ENCODE peak calls at places on chromosomes 5 and 9, in nine cellular contexts. I, A, Q, G, V, Y, X, B and F are unnamed samples.

GRCh38 chr5:110371011-110371724 is 355.3 kb downstream of the TMEM232 start:
- DNase-seq in I (no peak), A (no peak), Q (no peak), G (no peak), V (no peak), Y (no peak), X (no peak), B (no peak), F (no peak)

GRCh38 chr5:8561854-8562253 is 692.9 kb downstream of the MTRR start:
- DNase-seq in I (no peak), A (no peak), Q (no peak), G (no peak), V (no peak), Y (no peak), X (no peak), B (no peak), F (no peak)

GRCh38 chr5:76209297-76209696 is 126.1 kb downstream of the SV2C start:
- DNase-seq in I (no peak), A (no peak), Q (no peak), G (no peak), V (no peak), Y (no peak), X (no peak), B (no peak), F (no peak)

GRCh38 chr9:5441043-5441442 is 3.3 kb upstream of the PLGRKT start:
- DNase-seq in I (no peak), A (no peak), Q (no peak), G (peak; percentile 82), V (peak; percentile 49), Y (no peak), X (no peak), B (no peak), F (no peak)

GRCh38 chr5:162299793-162300192 is 232.2 kb downstream of the GABRG2 start:
- DNase-seq in I (no peak), A (no peak), Q (no peak), G (no peak), V (no peak), Y (no peak), X (no peak), B (no peak), F (no peak)

GRCh38 chr9:116381350-116381749 is 227.8 kb downstream of the PAPPA start:
- DNase-seq in I (no peak), A (no peak), Q (no peak), G (no peak), V (peak; percentile 58), Y (no peak), X (no peak), B (no peak), F (no peak)

GRCh38 chr9:17137576-17137975 is 2.7 kb downstream of the CNTLN start:
- DNase-seq in I (no peak), A (no peak), Q (no peak), G (no peak), V (peak; percentile 29), Y (no peak), X (no peak), B (no peak), F (no peak)

GRCh38 chr5:141757402-141757801 is 75.4 kb upstream of the ARAP3 start:
- DNase-seq in I (no peak), A (no peak), Q (no peak), G (peak; percentile 57), V (peak; percentile 60), Y (no peak), X (peak; percentile 22), B (no peak), F (no peak)

GRCh38 chr9:135521608-135522095 is 412 bp downstream of the LCN1 start:
- DNase-seq in I (no peak), A (peak; percentile 21), Q (no peak), G (no peak), V (no peak), Y (no peak), X (no peak), B (no peak), F (no peak)

GRCh38 chr9:36392489-36392888 is 7.6 kb downstream of the RNF38 start:
- DNase-seq in I (no peak), A (no peak), Q (no peak), G (no peak), V (no peak), Y (no peak), X (no peak), B (no peak), F (no peak)

GRCh38 chr9:110099236-110099741 is 108.7 kb downstream of the C9orf152 start:
- DNase-seq in I (no peak), A (no peak), Q (no peak), G (peak; percentile 77), V (peak; percentile 82), Y (no peak), X (no peak), B (no peak), F (no peak)

GRCh38 chr5:14628346-14628745 is 36.2 kb upstream of the OTULIN start:
- DNase-seq in I (no peak), A (no peak), Q (peak; percentile 26), G (peak; percentile 46), V (peak; percentile 71), Y (no peak), X (peak; percentile 68), B (peak; percentile 30), F (no peak)

GRCh38 chr5:11733185-11733839 is 170.9 kb downstream of the CTNND2 start:
- DNase-seq in I (no peak), A (no peak), Q (no peak), G (no peak), V (no peak), Y (no peak), X (no peak), B (no peak), F (no peak)

GRCh38 chr9:98043921-98044320 is 12.6 kb upstream of the NANS start:
- DNase-seq in I (no peak), A (no peak), Q (no peak), G (no peak), V (no peak), Y (no peak), X (no peak), B (no peak), F (no peak)

GRCh38 chr5:135445306-135445940 is 1.7 kb downstream of the DCANP1 start:
- DNase-seq in I (peak; percentile 45), A (peak; percentile 69), Q (no peak), G (no peak), V (no peak), Y (no peak), X (no peak), B (no peak), F (no peak)

GRCh38 chr5:173307695-173308094 is 20.5 kb downstream of the STC2 start:
- DNase-seq in I (no peak), A (no peak), Q (no peak), G (no peak), V (no peak), Y (no peak), X (no peak), B (no peak), F (no peak)

GRCh38 chr5:96729156-96729555 is 67.0 kb downstream of the CAST start:
- DNase-seq in I (no peak), A (no peak), Q (no peak), G (no peak), V (peak; percentile 23), Y (no peak), X (no peak), B (no peak), F (no peak)

GRCh38 chr5:158450761-158451160 is 591.8 kb upstream of the CLINT1 start:
- DNase-seq in I (no peak), A (no peak), Q (no peak), G (no peak), V (peak; percentile 40), Y (no peak), X (no peak), B (no peak), F (no peak)

GRCh38 chr5:33834334-33834733 is 57.5 kb downstream of the ADAMTS12 start:
- DNase-seq in I (no peak), A (no peak), Q (no peak), G (no peak), V (peak; percentile 77), Y (no peak), X (no peak), B (no peak), F (no peak)

GRCh38 chr5:67774796-67775195 is 440.8 kb upstream of the PIK3R1 start:
- DNase-seq in I (no peak), A (no peak), Q (no peak), G (no peak), V (no peak), Y (no peak), X (no peak), B (no peak), F (no peak)